ENCODE peak calls at places on chromosomes 1 and 21, in seven cellular contexts. X is breast epithelium; V is cardiac muscle cell; S is CD8-positive, alpha-beta T cell; P is neural crest cell; K is GM13976; H is ureter. Z is an unnamed sample.
A peak's percentile ranks its signal among the peaks of the same experiment; 100 is the strongest.

GRCh38 chr1:197469620-197470210 is 201.7 kb downstream of the CRB1 start:
- DNase-seq in X (no peak), V (no peak), S (no peak), P (no peak), K (no peak), H (no peak), Z (no peak)

GRCh38 chr1:10677508-10678364 is 118.7 kb downstream of the CASZ1 start:
- DNase-seq in X (no peak), V (peak; percentile 44), S (no peak), P (no peak), K (no peak), H (no peak), Z (no peak)

GRCh38 chr1:16348414-16349182 is 3.7 kb downstream of the FBXO42 start:
- DNase-seq in X (no peak), V (no peak), S (no peak), P (no peak), K (no peak), H (no peak), Z (no peak)

GRCh38 chr1:7290971-7291970 is 479.8 kb upstream of the VAMP3 start:
- DNase-seq in X (no peak), V (no peak), S (no peak), P (no peak), K (no peak), H (peak; percentile 18), Z (no peak)

GRCh38 chr1:212242985-212243308 is 42.3 kb upstream of the PPP2R5A start:
- DNase-seq in X (no peak), V (no peak), S (no peak), P (no peak), K (no peak), H (no peak), Z (no peak)

GRCh38 chr1:224054012-224054411 is 59.9 kb upstream of the FBXO28 start:
- DNase-seq in X (no peak), V (no peak), S (no peak), P (no peak), K (no peak), H (no peak), Z (no peak)

GRCh38 chr1:240350910-240351331 is 259.2 kb downstream of the FMN2 start:
- DNase-seq in X (no peak), V (no peak), S (no peak), P (no peak), K (no peak), H (no peak), Z (no peak)

GRCh38 chr1:76291186-76291585 is 216.6 kb downstream of the ST6GALNAC3 start:
- DNase-seq in X (no peak), V (no peak), S (no peak), P (no peak), K (no peak), H (no peak), Z (no peak)

GRCh38 chr1:43349594-43350306 is 9.0 kb upstream of the CDC20 start:
- DNase-seq in X (peak; percentile 30), V (peak; percentile 78), S (no peak), P (no peak), K (no peak), H (no peak), Z (no peak)

GRCh38 chr1:162580315-162580714 is 18.8 kb downstream of the UAP1 start:
- DNase-seq in X (no peak), V (no peak), S (no peak), P (no peak), K (no peak), H (no peak), Z (no peak)

GRCh38 chr1:44655609-44656008 is 18.7 kb downstream of the TMEM53 start:
- DNase-seq in X (no peak), V (peak; percentile 39), S (no peak), P (peak; percentile 44), K (peak; percentile 68), H (no peak), Z (no peak)

GRCh38 chr1:179121159-179121938 is 39.5 kb downstream of the TOR3A start:
- DNase-seq in X (no peak), V (peak; percentile 56), S (peak; percentile 51), P (peak; percentile 15), K (peak; percentile 52), H (no peak), Z (no peak)

GRCh38 chr1:10888289-10888688 is 91.8 kb upstream of the CASZ1 start:
- DNase-seq in X (no peak), V (no peak), S (no peak), P (no peak), K (no peak), H (no peak), Z (peak; percentile 74)

GRCh38 chr1:192610114-192610958 is 25.6 kb upstream of the RGS13 start:
- DNase-seq in X (no peak), V (no peak), S (no peak), P (no peak), K (peak; percentile 26), H (no peak), Z (peak; percentile 49)

GRCh38 chr21:38942617-38943245 is 137.0 kb downstream of the ETS2 start:
- DNase-seq in X (no peak), V (no peak), S (no peak), P (no peak), K (no peak), H (no peak), Z (no peak)

GRCh38 chr1:180232521-180233043 is 2.5 kb downstream of the LHX4 start:
- DNase-seq in X (no peak), V (no peak), S (no peak), P (no peak), K (no peak), H (no peak), Z (no peak)

GRCh38 chr1:34268311-34269042 is 91.8 kb downstream of the C1orf94 start:
- DNase-seq in X (no peak), V (no peak), S (no peak), P (no peak), K (no peak), H (no peak), Z (no peak)

GRCh38 chr1:151832318-151832984 is 849 bp upstream of the RORC start:
- DNase-seq in X (peak; percentile 97), V (no peak), S (no peak), P (no peak), K (no peak), H (peak; percentile 86), Z (no peak)

GRCh38 chr1:94597701-94598100 is 56.1 kb upstream of the F3 start:
- DNase-seq in X (no peak), V (no peak), S (no peak), P (no peak), K (no peak), H (no peak), Z (no peak)

GRCh38 chr1:206709772-206710456 is 25.2 kb downstream of the MAPKAPK2 start:
- DNase-seq in X (no peak), V (no peak), S (no peak), P (no peak), K (no peak), H (no peak), Z (no peak)

GRCh38 chr1:66374148-66374547 is 159.8 kb upstream of the SGIP1 start:
- DNase-seq in X (no peak), V (no peak), S (no peak), P (no peak), K (no peak), H (no peak), Z (no peak)

GRCh38 chr1:151720190-151720953 is 950 bp upstream of the RIIAD1 start:
- DNase-seq in X (no peak), V (peak; percentile 35), S (no peak), P (no peak), K (peak; percentile 72), H (no peak), Z (peak; percentile 78)

GRCh38 chr1:245058436-245058835 is 96.3 kb upstream of the KIF26B start:
- DNase-seq in X (no peak), V (no peak), S (no peak), P (no peak), K (no peak), H (no peak), Z (no peak)

GRCh38 chr1:231157311-231157710 is 4.5 kb upstream of the TRIM67 start:
- DNase-seq in X (no peak), V (no peak), S (no peak), P (no peak), K (no peak), H (no peak), Z (no peak)

GRCh38 chr1:58816072-58816746 is 32.4 kb upstream of the JUN start:
- DNase-seq in X (peak; percentile 77), V (peak; percentile 84), S (peak; percentile 83), P (peak; percentile 64), K (peak; percentile 92), H (peak; percentile 93), Z (peak; percentile 42)

GRCh38 chr1:53470155-53470554 is 11.0 kb downstream of the DMRTB1 start:
- DNase-seq in X (no peak), V (peak; percentile 82), S (no peak), P (peak; percentile 97), K (peak; percentile 29), H (peak; percentile 64), Z (peak; percentile 16)